ENCODE peak calls at places on chromosomes 11 and 22, in six cellular contexts. K, I, E, Q, O and T are unnamed samples.
A peak's percentile ranks its signal among the peaks of the same experiment; 100 is the strongest.

GRCh38 chr11:8983552-8983951 is 19.3 kb upstream of the TMEM9B start:
- DNase-seq in K (no peak), I (no peak), E (no peak), Q (no peak), O (no peak), T (no peak)

GRCh38 chr11:59706518-59707285 is 6.9 kb downstream of the OR10V1 start:
- DNase-seq in K (no peak), I (no peak), E (no peak), Q (no peak), O (peak; percentile 84), T (no peak)

GRCh38 chr11:75245356-75246005 is 4.9 kb downstream of the TPBGL start:
- DNase-seq in K (peak; percentile 29), I (no peak), E (no peak), Q (no peak), O (no peak), T (no peak)

GRCh38 chr11:119093951-119094815 is 7.5 kb downstream of the DPAGT1 start:
- DNase-seq in K (peak; percentile 84), I (peak; percentile 39), E (no peak), Q (peak; percentile 56), O (peak; percentile 44), T (no peak)

GRCh38 chr11:12831471-12832202 is 157.4 kb downstream of the TEAD1 start:
- DNase-seq in K (no peak), I (peak; percentile 45), E (peak; percentile 31), Q (no peak), O (no peak), T (peak; percentile 47)

GRCh38 chr11:98711011-98711410 is 309.7 kb upstream of the CNTN5 start:
- DNase-seq in K (no peak), I (no peak), E (no peak), Q (no peak), O (peak; percentile 1), T (no peak)

GRCh38 chr11:66070604-66071325 is 693 bp downstream of the PACS1 start:
- DNase-seq in K (peak; percentile 89), I (no peak), E (no peak), Q (peak; percentile 47), O (peak; percentile 60), T (peak; percentile 75)

GRCh38 chr11:59289356-59289755 is 69.3 kb upstream of the OR5AN1 start:
- DNase-seq in K (no peak), I (no peak), E (no peak), Q (no peak), O (no peak), T (no peak)

GRCh38 chr11:76694664-76695063 is 24.1 kb upstream of the LRRC32 start:
- DNase-seq in K (no peak), I (no peak), E (no peak), Q (no peak), O (peak; percentile 91), T (no peak)

GRCh38 chr11:13826505-13827278 is 135.8 kb upstream of the SPON1 start:
- DNase-seq in K (no peak), I (no peak), E (no peak), Q (no peak), O (no peak), T (no peak)

GRCh38 chr22:26701323-26701722 is 43.9 kb downstream of the MIAT start:
- DNase-seq in K (no peak), I (no peak), E (no peak), Q (no peak), O (no peak), T (no peak)

GRCh38 chr22:33908201-33909074 is 11.8 kb downstream of the LARGE1 start:
- DNase-seq in K (no peak), I (no peak), E (no peak), Q (no peak), O (no peak), T (no peak)